ENCODE peak calls at places on chromosome 22, in eight cellular contexts. One of them, this sample, is unnamed.

GRCh38 chr22:16721969-16722368 is 103.2 kb downstream of the XKR3 start:
- DNase-seq in MM.1S: no peak
- DNase-seq in body of pancreas: no peak
- DNase-seq in uterus: no peak
- DNase-seq in heart right ventricle: no peak
- DNase-seq in PC-3: no peak
- DNase-seq in A549: no peak
- DNase-seq in dorsolateral prefrontal cortex: no peak
- DNase-seq in this sample: no peak

GRCh38 chr22:30187726-30188407 is 58.7 kb downstream of the LIF start:
- DNase-seq in heart right ventricle: no peak
- DNase-seq in PC-3: no peak
- DNase-seq in body of pancreas: no peak
- DNase-seq in uterus: no peak
- DNase-seq in dorsolateral prefrontal cortex: no peak
- DNase-seq in MM.1S: no peak
- DNase-seq in A549: no peak
- DNase-seq in this sample: no peak

GRCh38 chr22:34489861-34490260 is 569.6 kb upstream of the LARGE1 start:
- DNase-seq in A549: no peak
- DNase-seq in body of pancreas: no peak
- DNase-seq in heart right ventricle: no peak
- DNase-seq in dorsolateral prefrontal cortex: no peak
- DNase-seq in MM.1S: no peak
- DNase-seq in uterus: no peak
- DNase-seq in PC-3: no peak
- DNase-seq in this sample: no peak

GRCh38 chr22:33842006-33842354 is 78.3 kb downstream of the LARGE1 start:
- DNase-seq in dorsolateral prefrontal cortex: no peak
- DNase-seq in MM.1S: peak; percentile 94
- DNase-seq in heart right ventricle: no peak
- DNase-seq in body of pancreas: no peak
- DNase-seq in A549: no peak
- DNase-seq in uterus: no peak
- DNase-seq in PC-3: no peak
- DNase-seq in this sample: no peak

GRCh38 chr22:35178446-35178845 is 78.8 kb upstream of the HMGXB4 start:
- DNase-seq in PC-3: no peak
- DNase-seq in body of pancreas: no peak
- DNase-seq in heart right ventricle: no peak
- DNase-seq in dorsolateral prefrontal cortex: no peak
- DNase-seq in MM.1S: no peak
- DNase-seq in A549: no peak
- DNase-seq in uterus: no peak
- DNase-seq in this sample: no peak

GRCh38 chr22:23092217-23092955 is 22.1 kb downstream of the GNAZ start:
- DNase-seq in A549: no peak
- DNase-seq in uterus: no peak
- DNase-seq in body of pancreas: no peak
- DNase-seq in MM.1S: no peak
- DNase-seq in dorsolateral prefrontal cortex: no peak
- DNase-seq in heart right ventricle: no peak
- DNase-seq in PC-3: no peak
- DNase-seq in this sample: no peak

GRCh38 chr22:48498526-48499331 is 1328.9 kb downstream of the BRD1 start:
- DNase-seq in A549: no peak
- DNase-seq in uterus: no peak
- DNase-seq in heart right ventricle: no peak
- DNase-seq in PC-3: no peak
- DNase-seq in body of pancreas: no peak
- DNase-seq in dorsolateral prefrontal cortex: no peak
- DNase-seq in MM.1S: no peak
- DNase-seq in this sample: no peak

GRCh38 chr22:46833228-46833627 is 70.8 kb downstream of the TBC1D22A start:
- DNase-seq in heart right ventricle: no peak
- DNase-seq in dorsolateral prefrontal cortex: peak; percentile 51
- DNase-seq in body of pancreas: peak; percentile 62
- DNase-seq in PC-3: no peak
- DNase-seq in A549: peak; percentile 44
- DNase-seq in MM.1S: no peak
- DNase-seq in uterus: no peak
- DNase-seq in this sample: no peak

GRCh38 chr22:44815099-44816070 is 63.0 kb downstream of the ARHGAP8 start:
- DNase-seq in MM.1S: no peak
- DNase-seq in body of pancreas: no peak
- DNase-seq in heart right ventricle: no peak
- DNase-seq in uterus: no peak
- DNase-seq in PC-3: no peak
- DNase-seq in A549: no peak
- DNase-seq in dorsolateral prefrontal cortex: no peak
- DNase-seq in this sample: no peak

GRCh38 chr22:41526802-41527799 is 17.2 kb downstream of the POLR3H start:
- DNase-seq in dorsolateral prefrontal cortex: no peak
- DNase-seq in MM.1S: peak; percentile 30
- DNase-seq in A549: peak; percentile 36
- DNase-seq in heart right ventricle: no peak
- DNase-seq in body of pancreas: peak; percentile 61
- DNase-seq in uterus: peak; percentile 57
- DNase-seq in PC-3: peak; percentile 33
- DNase-seq in this sample: peak; percentile 47

GRCh38 chr22:17638182-17638431 is 450 bp upstream of the BCL2L13 start:
- DNase-seq in A549: no peak
- DNase-seq in heart right ventricle: no peak
- DNase-seq in MM.1S: no peak
- DNase-seq in PC-3: no peak
- DNase-seq in body of pancreas: no peak
- DNase-seq in dorsolateral prefrontal cortex: no peak
- DNase-seq in uterus: no peak
- DNase-seq in this sample: peak; percentile 66

GRCh38 chr22:28329582-28330073 is 350.0 kb downstream of the TTC28 start:
- DNase-seq in MM.1S: no peak
- DNase-seq in dorsolateral prefrontal cortex: no peak
- DNase-seq in A549: no peak
- DNase-seq in heart right ventricle: no peak
- DNase-seq in body of pancreas: no peak
- DNase-seq in PC-3: no peak
- DNase-seq in uterus: no peak
- DNase-seq in this sample: no peak

GRCh38 chr22:42154731-42155543 is 24.3 kb upstream of the CYP2D6 start:
- DNase-seq in uterus: no peak
- DNase-seq in heart right ventricle: no peak
- DNase-seq in A549: no peak
- DNase-seq in body of pancreas: no peak
- DNase-seq in dorsolateral prefrontal cortex: no peak
- DNase-seq in PC-3: no peak
- DNase-seq in MM.1S: no peak
- DNase-seq in this sample: no peak

GRCh38 chr22:29108137-29108536 is 35.3 kb downstream of the KREMEN1 start:
- DNase-seq in MM.1S: no peak
- DNase-seq in body of pancreas: no peak
- DNase-seq in uterus: no peak
- DNase-seq in PC-3: peak; percentile 74
- DNase-seq in A549: peak; percentile 38
- DNase-seq in heart right ventricle: no peak
- DNase-seq in dorsolateral prefrontal cortex: no peak
- DNase-seq in this sample: no peak

DNA sequence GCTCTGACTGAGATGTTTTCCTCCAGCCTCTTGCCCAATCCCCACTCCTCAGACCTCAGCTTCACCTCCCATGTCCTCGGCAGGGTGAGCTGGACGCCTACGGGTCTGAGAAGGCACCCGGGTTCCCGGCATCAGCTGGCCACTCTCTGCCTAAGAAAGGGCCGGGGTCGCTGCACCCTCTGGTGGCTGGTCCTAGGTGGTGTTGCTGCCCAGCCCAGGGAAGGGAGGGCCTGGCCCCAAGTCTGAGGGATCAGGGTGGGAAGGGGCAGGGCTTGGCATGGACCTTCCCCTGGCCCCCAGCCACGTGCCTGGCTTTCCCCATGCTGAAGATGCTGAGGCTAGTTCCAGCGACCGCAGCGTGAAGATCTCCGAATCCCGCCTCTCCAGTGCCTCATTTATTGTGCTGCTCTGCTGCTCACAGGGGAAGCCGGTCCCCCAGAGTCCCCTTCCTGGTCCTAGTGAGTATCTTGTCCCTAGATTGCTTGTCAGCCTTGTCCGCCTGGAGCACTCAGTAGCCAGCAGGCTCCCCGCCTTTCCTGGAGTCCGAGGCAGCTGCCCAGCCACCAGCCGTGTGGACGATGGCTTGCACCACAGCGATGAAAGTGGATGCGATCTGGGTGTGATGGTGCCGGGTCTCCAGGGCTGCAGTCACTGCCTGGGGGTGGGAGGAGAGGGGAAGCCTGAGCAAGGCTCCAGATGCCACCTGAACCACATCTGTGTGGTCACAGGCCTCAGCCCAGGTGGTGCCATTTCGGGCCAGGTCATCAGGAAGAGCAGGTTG is 2.9 kb upstream of the GGT5 start:
- DNase-seq in A549: peak; percentile 83
- DNase-seq in uterus: peak; percentile 97
- DNase-seq in heart right ventricle: peak; percentile 87
- DNase-seq in body of pancreas: peak; percentile 83
- DNase-seq in dorsolateral prefrontal cortex: peak; percentile 80
- DNase-seq in MM.1S: peak; percentile 39
- DNase-seq in PC-3: peak; percentile 79
- DNase-seq in this sample: peak; percentile 92
- H3K27ac ChIP-seq in A549: peak overlapping the region; percentile 100
- H3K27ac ChIP-seq in uterus: peak overlapping the region; percentile 85
- H3K27ac ChIP-seq in heart right ventricle: peak overlapping the region; percentile 92
- H3K27ac ChIP-seq in body of pancreas: peak overlapping the region; percentile 32
- H3K27ac ChIP-seq in dorsolateral prefrontal cortex: no peak overlapping the region
- H3K27ac ChIP-seq in MM.1S: no peak overlapping the region
- H3K27ac ChIP-seq in PC-3: no peak overlapping the region
- H3K27ac ChIP-seq in this sample: peak overlapping the region; percentile 18

DNA sequence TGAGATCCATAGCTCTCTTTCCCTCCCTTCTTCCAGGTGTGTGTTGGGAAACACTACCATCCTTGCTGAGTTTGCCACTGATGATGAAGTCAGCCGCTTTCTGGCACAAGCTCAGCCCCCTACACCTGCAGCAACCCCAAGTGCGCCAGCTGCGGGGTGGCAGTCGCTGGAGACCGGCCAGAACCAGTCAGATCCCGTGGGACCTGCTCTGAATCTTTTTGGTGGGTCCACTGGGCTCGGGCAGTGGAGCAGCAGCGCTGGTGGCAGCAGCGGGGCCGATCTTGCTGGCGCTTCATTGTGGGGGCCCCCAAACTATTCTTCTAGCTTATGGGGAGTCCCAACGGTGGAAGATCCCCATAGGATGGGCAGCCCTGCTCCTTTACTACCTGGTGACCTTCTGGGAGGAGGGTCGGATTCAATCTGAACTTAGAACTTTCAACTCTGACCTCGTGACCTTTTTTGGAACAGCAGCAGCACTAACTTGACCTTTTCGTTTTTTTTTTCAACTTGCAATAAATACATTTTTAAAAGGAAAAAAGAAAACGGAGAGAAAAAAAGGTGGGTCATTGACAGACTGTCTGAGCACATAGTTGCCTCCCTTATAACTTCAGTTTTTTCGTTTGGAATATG is 23.4 kb upstream of the ADSL start:
- DNase-seq in uterus: no peak
- DNase-seq in A549: no peak
- DNase-seq in PC-3: no peak
- DNase-seq in dorsolateral prefrontal cortex: no peak
- DNase-seq in heart right ventricle: no peak
- DNase-seq in body of pancreas: no peak
- DNase-seq in MM.1S: no peak
- DNase-seq in this sample: no peak
- H3K4me3 ChIP-seq in uterus: no peak overlapping the region
- H3K4me3 ChIP-seq in A549: no peak overlapping the region
- H3K4me3 ChIP-seq in PC-3: no peak overlapping the region
- H3K4me3 ChIP-seq in dorsolateral prefrontal cortex: no peak overlapping the region
- H3K4me3 ChIP-seq in heart right ventricle: no peak overlapping the region
- H3K4me3 ChIP-seq in body of pancreas: no peak overlapping the region
- H3K4me3 ChIP-seq in MM.1S: no peak overlapping the region
- H3K4me3 ChIP-seq in this sample: no peak overlapping the region

GRCh38 chr22:37807410-37808293 is at the start of gene GCAT:
- DNase-seq in dorsolateral prefrontal cortex: peak; percentile 94
- DNase-seq in body of pancreas: peak; percentile 97
- DNase-seq in uterus: peak; percentile 93
- DNase-seq in A549: peak; percentile 94
- DNase-seq in MM.1S: peak; percentile 93
- DNase-seq in heart right ventricle: peak; percentile 94
- DNase-seq in PC-3: peak; percentile 91
- DNase-seq in this sample: peak; percentile 98
- H3K27ac ChIP-seq in dorsolateral prefrontal cortex: peak within 1 kb of the TSS; percentile 17
- H3K27ac ChIP-seq in body of pancreas: peak within 1 kb of the TSS; percentile 68
- H3K27ac ChIP-seq in uterus: peak within 1 kb of the TSS; percentile 86
- H3K27ac ChIP-seq in A549: peak within 1 kb of the TSS; percentile 99
- H3K27ac ChIP-seq in MM.1S: no peak within 1 kb of the TSS
- H3K27ac ChIP-seq in heart right ventricle: no peak within 1 kb of the TSS
- H3K27ac ChIP-seq in PC-3: peak within 1 kb of the TSS; percentile 66
- H3K27ac ChIP-seq in this sample: peak within 1 kb of the TSS; percentile 14

GRCh38 chr22:37221424-37222336 is 9.4 kb upstream of the SSTR3 start:
- DNase-seq in uterus: no peak
- DNase-seq in A549: no peak
- DNase-seq in MM.1S: no peak
- DNase-seq in body of pancreas: no peak
- DNase-seq in dorsolateral prefrontal cortex: no peak
- DNase-seq in PC-3: no peak
- DNase-seq in heart right ventricle: no peak
- DNase-seq in this sample: no peak

GRCh38 chr22:37218399-37218770 is 6.1 kb upstream of the SSTR3 start:
- DNase-seq in heart right ventricle: no peak
- DNase-seq in dorsolateral prefrontal cortex: no peak
- DNase-seq in PC-3: no peak
- DNase-seq in A549: no peak
- DNase-seq in uterus: no peak
- DNase-seq in MM.1S: peak; percentile 56
- DNase-seq in body of pancreas: no peak
- DNase-seq in this sample: no peak

GRCh38 chr22:37219534-37219933 is 7.3 kb upstream of the SSTR3 start:
- DNase-seq in MM.1S: peak; percentile 52
- DNase-seq in dorsolateral prefrontal cortex: no peak
- DNase-seq in heart right ventricle: no peak
- DNase-seq in PC-3: no peak
- DNase-seq in uterus: no peak
- DNase-seq in A549: no peak
- DNase-seq in body of pancreas: no peak
- DNase-seq in this sample: no peak

GRCh38 chr22:37220543-37220968 is 8.3 kb upstream of the SSTR3 start:
- DNase-seq in MM.1S: no peak
- DNase-seq in heart right ventricle: no peak
- DNase-seq in PC-3: no peak
- DNase-seq in uterus: no peak
- DNase-seq in A549: no peak
- DNase-seq in dorsolateral prefrontal cortex: no peak
- DNase-seq in body of pancreas: no peak
- DNase-seq in this sample: no peak

DNA sequence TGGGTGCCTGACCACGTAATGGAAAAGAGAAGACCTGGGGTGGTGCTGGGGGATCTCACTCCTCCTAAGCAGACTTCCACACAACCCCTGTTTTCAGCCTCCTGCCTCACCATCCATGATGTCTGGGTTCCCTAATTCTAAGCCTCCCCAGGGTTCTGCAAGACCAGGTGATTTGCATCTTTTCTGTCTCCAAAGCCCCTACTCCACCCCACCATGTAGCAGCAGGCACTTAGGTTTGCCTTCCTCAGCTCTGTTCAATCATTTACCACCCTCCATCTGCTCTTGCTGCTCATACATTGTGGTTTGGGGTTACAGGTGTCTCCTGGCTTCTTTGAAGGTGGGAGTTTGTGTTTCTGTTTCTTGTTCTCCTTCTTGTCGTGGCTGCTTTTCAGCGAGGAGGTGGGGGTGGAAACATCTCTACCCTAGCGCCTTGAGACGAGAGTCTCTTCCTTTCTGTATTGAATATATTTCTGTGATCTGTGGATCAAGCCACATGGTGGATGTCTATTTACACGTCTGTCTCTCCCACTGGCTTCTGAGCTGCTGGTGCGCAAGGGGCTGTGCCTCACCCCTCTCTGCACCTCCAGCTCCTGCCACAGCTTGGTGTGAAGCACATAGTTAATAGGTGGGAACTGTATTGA is 6.6 kb upstream of the SSTR3 start:
- DNase-seq in PC-3: no peak
- DNase-seq in A549: no peak
- DNase-seq in uterus: no peak
- DNase-seq in heart right ventricle: no peak
- DNase-seq in dorsolateral prefrontal cortex: no peak
- DNase-seq in MM.1S: peak; percentile 93
- DNase-seq in body of pancreas: no peak
- DNase-seq in this sample: no peak
- H3K4me3 ChIP-seq in PC-3: no peak overlapping the region
- H3K4me3 ChIP-seq in A549: no peak overlapping the region
- H3K4me3 ChIP-seq in uterus: no peak overlapping the region
- H3K4me3 ChIP-seq in heart right ventricle: no peak overlapping the region
- H3K4me3 ChIP-seq in dorsolateral prefrontal cortex: no peak overlapping the region
- H3K4me3 ChIP-seq in MM.1S: peak overlapping the region; percentile 60
- H3K4me3 ChIP-seq in body of pancreas: no peak overlapping the region
- H3K4me3 ChIP-seq in this sample: no peak overlapping the region